ENCODE peak calls at places on chromosome 6, in eight cellular contexts. One of them, this sample, is unnamed.
A peak's percentile ranks its signal among the peaks of the same experiment; 100 is the strongest.

GRCh38 chr6:75748743-75749538 is at the start of gene MYO6:
- DNase-seq in left ventricle myocardium inferior: peak; percentile 77
- DNase-seq in ovary: peak; percentile 61
- DNase-seq in SK-N-SH: peak; percentile 92
- DNase-seq in MM.1S: peak; percentile 83
- DNase-seq in left lung: peak; percentile 80
- DNase-seq in gastrocnemius medialis: peak; percentile 52
- DNase-seq in vagina: peak; percentile 88
- DNase-seq in this sample: peak; percentile 66

GRCh38 chr6:168250250-168250649 is 69.3 kb downstream of the DACT2 start:
- DNase-seq in MM.1S: no peak
- DNase-seq in vagina: no peak
- DNase-seq in left lung: no peak
- DNase-seq in left ventricle myocardium inferior: no peak
- DNase-seq in SK-N-SH: no peak
- DNase-seq in gastrocnemius medialis: no peak
- DNase-seq in ovary: no peak
- DNase-seq in this sample: no peak

GRCh38 chr6:158043008-158043407 is 61.3 kb downstream of the SYNJ2 start:
- DNase-seq in left lung: no peak
- DNase-seq in vagina: no peak
- DNase-seq in left ventricle myocardium inferior: peak; percentile 19
- DNase-seq in MM.1S: no peak
- DNase-seq in gastrocnemius medialis: peak; percentile 55
- DNase-seq in SK-N-SH: no peak
- DNase-seq in ovary: no peak
- DNase-seq in this sample: no peak

GRCh38 chr6:88168362-88168761 is 2.2 kb upstream of the CNR1 start:
- DNase-seq in left ventricle myocardium inferior: no peak
- DNase-seq in left lung: no peak
- DNase-seq in vagina: no peak
- DNase-seq in gastrocnemius medialis: no peak
- DNase-seq in ovary: no peak
- DNase-seq in SK-N-SH: no peak
- DNase-seq in MM.1S: no peak
- DNase-seq in this sample: no peak

GRCh38 chr6:113647158-113647889 is 209.8 kb upstream of the MARCKS start:
- DNase-seq in SK-N-SH: no peak
- DNase-seq in MM.1S: peak; percentile 46
- DNase-seq in gastrocnemius medialis: no peak
- DNase-seq in left ventricle myocardium inferior: no peak
- DNase-seq in left lung: no peak
- DNase-seq in ovary: no peak
- DNase-seq in vagina: no peak
- DNase-seq in this sample: no peak

GRCh38 chr6:142378138-142378875 is 76.5 kb downstream of the ADGRG6 start:
- DNase-seq in MM.1S: no peak
- DNase-seq in ovary: no peak
- DNase-seq in vagina: no peak
- DNase-seq in gastrocnemius medialis: no peak
- DNase-seq in left lung: no peak
- DNase-seq in SK-N-SH: no peak
- DNase-seq in left ventricle myocardium inferior: no peak
- DNase-seq in this sample: peak; percentile 19

GRCh38 chr6:34982424-34982852 is 93.4 kb downstream of the ANKS1A start:
- DNase-seq in vagina: no peak
- DNase-seq in MM.1S: no peak
- DNase-seq in gastrocnemius medialis: no peak
- DNase-seq in left lung: no peak
- DNase-seq in ovary: no peak
- DNase-seq in left ventricle myocardium inferior: no peak
- DNase-seq in SK-N-SH: no peak
- DNase-seq in this sample: no peak

GRCh38 chr6:79188885-79189505 is 45.5 kb downstream of the HMGN3 start:
- DNase-seq in ovary: no peak
- DNase-seq in left lung: no peak
- DNase-seq in gastrocnemius medialis: no peak
- DNase-seq in left ventricle myocardium inferior: no peak
- DNase-seq in MM.1S: no peak
- DNase-seq in SK-N-SH: no peak
- DNase-seq in vagina: no peak
- DNase-seq in this sample: no peak

GRCh38 chr6:5469101-5469846 is 208.0 kb downstream of the FARS2 start:
- DNase-seq in vagina: no peak
- DNase-seq in ovary: no peak
- DNase-seq in MM.1S: no peak
- DNase-seq in gastrocnemius medialis: no peak
- DNase-seq in left lung: no peak
- DNase-seq in SK-N-SH: no peak
- DNase-seq in left ventricle myocardium inferior: no peak
- DNase-seq in this sample: no peak

GRCh38 chr6:5173862-5174643 is 86.7 kb downstream of the LYRM4 start:
- DNase-seq in SK-N-SH: no peak
- DNase-seq in left lung: no peak
- DNase-seq in left ventricle myocardium inferior: no peak
- DNase-seq in gastrocnemius medialis: no peak
- DNase-seq in MM.1S: peak; percentile 95
- DNase-seq in vagina: no peak
- DNase-seq in ovary: no peak
- DNase-seq in this sample: peak; percentile 16

GRCh38 chr6:108083349-108083748 is 8.8 kb upstream of the OSTM1 start:
- DNase-seq in gastrocnemius medialis: no peak
- DNase-seq in MM.1S: no peak
- DNase-seq in left ventricle myocardium inferior: no peak
- DNase-seq in vagina: no peak
- DNase-seq in SK-N-SH: no peak
- DNase-seq in left lung: no peak
- DNase-seq in ovary: no peak
- DNase-seq in this sample: no peak

GRCh38 chr6:168007592-168008338 is 10.3 kb downstream of the KIF25 start:
- DNase-seq in vagina: peak; percentile 49
- DNase-seq in left ventricle myocardium inferior: no peak
- DNase-seq in left lung: peak; percentile 61
- DNase-seq in gastrocnemius medialis: peak; percentile 28
- DNase-seq in SK-N-SH: no peak
- DNase-seq in ovary: no peak
- DNase-seq in MM.1S: no peak
- DNase-seq in this sample: no peak

GRCh38 chr6:33898771-33899170 is 95.0 kb upstream of the MLN start:
- DNase-seq in MM.1S: no peak
- DNase-seq in left lung: no peak
- DNase-seq in vagina: no peak
- DNase-seq in gastrocnemius medialis: no peak
- DNase-seq in ovary: no peak
- DNase-seq in left ventricle myocardium inferior: no peak
- DNase-seq in SK-N-SH: no peak
- DNase-seq in this sample: no peak

GRCh38 chr6:36063318-36063717 is 35.7 kb downstream of the MAPK14 start:
- DNase-seq in ovary: no peak
- DNase-seq in SK-N-SH: no peak
- DNase-seq in left ventricle myocardium inferior: no peak
- DNase-seq in gastrocnemius medialis: no peak
- DNase-seq in vagina: no peak
- DNase-seq in MM.1S: no peak
- DNase-seq in left lung: no peak
- DNase-seq in this sample: no peak

DNA sequence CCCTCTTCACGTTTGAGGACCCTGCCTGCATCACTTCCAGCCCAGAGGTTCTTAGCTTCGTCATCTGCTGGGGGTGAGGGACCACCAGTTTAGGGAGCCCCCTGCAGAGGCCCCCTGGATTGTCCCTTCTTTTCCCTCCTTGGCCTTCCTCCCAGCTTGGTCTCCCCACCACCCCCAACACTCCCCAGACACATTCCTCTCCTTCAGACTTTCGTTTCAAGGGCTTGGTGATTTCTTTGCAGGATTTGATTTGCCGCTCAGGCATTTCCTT is 141.3 kb downstream of the VEGFA start:
- DNase-seq in MM.1S: no peak
- DNase-seq in gastrocnemius medialis: no peak
- DNase-seq in ovary: no peak
- DNase-seq in left ventricle myocardium inferior: no peak
- DNase-seq in vagina: no peak
- DNase-seq in SK-N-SH: no peak
- DNase-seq in left lung: no peak
- DNase-seq in this sample: no peak
- H3K4me3 ChIP-seq in MM.1S: no peak overlapping the region
- H3K4me3 ChIP-seq in gastrocnemius medialis: no peak overlapping the region
- H3K4me3 ChIP-seq in ovary: no peak overlapping the region
- H3K4me3 ChIP-seq in left ventricle myocardium inferior: no peak overlapping the region
- H3K4me3 ChIP-seq in vagina: no peak overlapping the region
- H3K4me3 ChIP-seq in SK-N-SH: no peak overlapping the region
- H3K4me3 ChIP-seq in left lung: no peak overlapping the region
- H3K4me3 ChIP-seq in this sample: no peak overlapping the region

DNA sequence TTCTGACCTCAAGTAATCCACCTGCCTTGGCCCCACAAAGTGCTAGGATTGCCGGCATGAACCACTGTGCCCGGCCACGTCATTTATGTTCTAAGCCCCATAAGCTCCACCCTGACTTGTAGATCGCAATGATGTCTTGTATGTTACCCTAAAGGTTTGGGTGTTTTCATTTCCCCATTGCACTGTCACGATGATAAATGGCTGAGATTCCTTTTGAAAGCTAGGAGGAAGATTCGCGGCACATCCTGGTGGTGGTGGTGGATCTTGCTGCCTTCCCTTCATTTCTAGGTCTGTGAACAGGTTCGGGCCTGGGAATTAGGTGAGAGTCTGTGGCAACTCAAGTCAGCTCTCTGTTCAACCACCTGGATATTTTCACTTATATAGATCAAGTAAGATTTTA is 28.3 kb downstream of the MUC22 start:
- DNase-seq in vagina: no peak
- DNase-seq in left lung: no peak
- DNase-seq in ovary: no peak
- DNase-seq in gastrocnemius medialis: no peak
- DNase-seq in SK-N-SH: no peak
- DNase-seq in MM.1S: no peak
- DNase-seq in left ventricle myocardium inferior: no peak
- DNase-seq in this sample: no peak
- TF ChIP-seq CTCF in vagina: no peak
- TF ChIP-seq CTCF in left lung: no peak
- TF ChIP-seq CTCF in ovary: no peak
- TF ChIP-seq CTCF in gastrocnemius medialis: no peak
- TF ChIP-seq CTCF in SK-N-SH: no peak
- TF ChIP-seq CTCF in MM.1S: no peak
- TF ChIP-seq CTCF in left ventricle myocardium inferior: no peak
- TF ChIP-seq CTCF in this sample: no peak

DNA sequence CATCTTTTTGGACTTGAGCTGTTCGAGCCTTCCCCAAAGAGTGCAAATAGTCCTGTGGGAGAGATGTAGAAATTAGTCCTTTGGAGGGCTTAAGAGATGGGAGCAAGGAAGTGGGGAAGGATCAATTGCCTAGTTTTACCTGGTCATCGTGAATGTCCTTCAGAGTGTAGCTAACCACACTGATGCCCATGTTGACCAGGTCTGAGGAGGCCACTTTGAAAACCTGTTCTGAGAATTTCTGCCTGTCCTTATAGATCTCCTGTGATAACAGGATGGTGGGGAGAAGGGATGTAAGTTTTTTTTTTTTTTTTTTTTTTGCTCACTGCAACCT is 2.0 kb downstream of the FLOT1 start:
- DNase-seq in SK-N-SH: no peak
- DNase-seq in left lung: no peak
- DNase-seq in MM.1S: no peak
- DNase-seq in left ventricle myocardium inferior: no peak
- DNase-seq in vagina: no peak
- DNase-seq in gastrocnemius medialis: no peak
- DNase-seq in ovary: no peak
- DNase-seq in this sample: no peak
- H3K4me1 ChIP-seq in SK-N-SH: peaks cover 26% of the 10 kb centered on the region
- H3K4me1 ChIP-seq in left lung: peaks cover 17% of the 10 kb centered on the region
- H3K4me1 ChIP-seq in MM.1S: peaks cover 37% of the 10 kb centered on the region
- H3K4me1 ChIP-seq in left ventricle myocardium inferior: peaks cover 83% of the 10 kb centered on the region
- H3K4me1 ChIP-seq in vagina: peaks cover 62% of the 10 kb centered on the region
- H3K4me1 ChIP-seq in gastrocnemius medialis: peaks cover 24% of the 10 kb centered on the region
- H3K4me1 ChIP-seq in ovary: peaks cover 7% of the 10 kb centered on the region
- H3K4me1 ChIP-seq in this sample: peaks cover 58% of the 10 kb centered on the region

GRCh38 chr6:127120787-127121636 is 2.5 kb downstream of the RSPO3 start:
- DNase-seq in left lung: peak; percentile 82
- DNase-seq in MM.1S: peak; percentile 70
- DNase-seq in vagina: peak; percentile 96
- DNase-seq in gastrocnemius medialis: peak; percentile 79
- DNase-seq in SK-N-SH: peak; percentile 73
- DNase-seq in left ventricle myocardium inferior: peak; percentile 55
- DNase-seq in ovary: no peak
- DNase-seq in this sample: peak; percentile 60
- H3K4me3 ChIP-seq in left lung: peak overlapping the region; percentile 44
- H3K4me3 ChIP-seq in MM.1S: no peak overlapping the region
- H3K4me3 ChIP-seq in vagina: peak overlapping the region; percentile 70
- H3K4me3 ChIP-seq in gastrocnemius medialis: peak overlapping the region; percentile 69
- H3K4me3 ChIP-seq in SK-N-SH: no peak overlapping the region
- H3K4me3 ChIP-seq in left ventricle myocardium inferior: peak overlapping the region; percentile 66
- H3K4me3 ChIP-seq in ovary: peak overlapping the region; percentile 44
- H3K4me3 ChIP-seq in this sample: no peak overlapping the region

GRCh38 chr6:122405417-122405816 is 6.0 kb downstream of the HSF2 start:
- DNase-seq in ovary: no peak
- DNase-seq in SK-N-SH: peak; percentile 4
- DNase-seq in MM.1S: no peak
- DNase-seq in left ventricle myocardium inferior: no peak
- DNase-seq in vagina: no peak
- DNase-seq in gastrocnemius medialis: no peak
- DNase-seq in left lung: no peak
- DNase-seq in this sample: no peak
- TF ChIP-seq CTCF in ovary: no peak
- TF ChIP-seq CTCF in SK-N-SH: peak; percentile 30
- TF ChIP-seq CTCF in MM.1S: no peak
- TF ChIP-seq CTCF in left ventricle myocardium inferior: peak; percentile 15
- TF ChIP-seq CTCF in vagina: no peak
- TF ChIP-seq CTCF in gastrocnemius medialis: no peak
- TF ChIP-seq CTCF in left lung: no peak
- TF ChIP-seq CTCF in this sample: no peak